ENCODE peak calls at places on chromosome 17, in seven cellular contexts. B is brain microvascular endothelial cell, I is neuronal stem cell, Y is heart left ventricle, U is adrenal gland, N is right cardiac atrium, T is Panc1. Q is an unnamed sample.
A peak's percentile ranks its signal among the peaks of the same experiment; 100 is the strongest.

GRCh38 chr17:66964930-66965800 is 658 bp downstream of the CACNG4 start:
- DNase-seq in I (no peak), N (no peak), U (no peak), Y (peak; percentile 52), T (no peak), B (no peak), Q (no peak)

GRCh38 chr17:44374306-44375195 is 10.9 kb upstream of the FAM171A2 start:
- DNase-seq in U (no peak), B (no peak), T (no peak), I (no peak), N (no peak), Y (no peak), Q (no peak)

GRCh38 chr17:77245162-77245926 is 104.6 kb downstream of the SEC14L1 start:
- DNase-seq in Y (peak; percentile 51), B (no peak), U (no peak), T (no peak), N (no peak), I (no peak), Q (no peak)

GRCh38 chr17:66952031-66952524 is 12.4 kb upstream of the CACNG4 start:
- DNase-seq in Y (no peak), U (no peak), B (peak; percentile 80), I (no peak), N (no peak), T (peak; percentile 67), Q (no peak)

GRCh38 chr17:35374766-35375344 is 1.4 kb upstream of the SLFN11 start:
- DNase-seq in I (no peak), Y (no peak), B (no peak), T (no peak), U (no peak), N (no peak), Q (no peak)

GRCh38 chr17:27560668-27561067 is 70.3 kb upstream of the LGALS9 start:
- DNase-seq in I (no peak), U (peak; percentile 48), N (peak; percentile 62), T (no peak), Y (no peak), B (no peak), Q (no peak)

GRCh38 chr17:31744541-31744951 is 114.5 kb downstream of the COPRS start:
- DNase-seq in T (no peak), I (no peak), B (no peak), N (no peak), U (no peak), Y (no peak), Q (no peak)

GRCh38 chr17:2704890-2705248 is 6.7 kb downstream of the CLUH start:
- DNase-seq in I (no peak), Y (peak; percentile 55), N (no peak), B (no peak), U (no peak), T (no peak), Q (no peak)

GRCh38 chr17:57603541-57603940 is 141.6 kb downstream of the CCDC182 start:
- DNase-seq in B (no peak), I (no peak), N (no peak), Y (no peak), U (peak; percentile 9), T (no peak), Q (no peak)

GRCh38 chr17:35312346-35312745 is 61.1 kb downstream of the SLFN11 start:
- DNase-seq in Y (no peak), I (no peak), B (no peak), U (no peak), T (no peak), N (no peak), Q (no peak)

GRCh38 chr17:76523084-76524037 is 14.1 kb downstream of the CYGB start:
- DNase-seq in U (peak; percentile 58), T (peak; percentile 46), B (no peak), Y (peak; percentile 91), N (peak; percentile 72), I (peak; percentile 74), Q (peak; percentile 66)

GRCh38 chr17:61495161-61495857 is 43.1 kb downstream of the TBX4 start:
- DNase-seq in I (no peak), T (no peak), Y (no peak), B (no peak), N (no peak), U (peak; percentile 89), Q (no peak)

GRCh38 chr17:67323445-67323844 is 42.9 kb downstream of the PSMD12 start:
- DNase-seq in B (no peak), Y (no peak), U (no peak), T (no peak), I (no peak), N (no peak), Q (no peak)

GRCh38 chr17:14316131-14316854 is 15.4 kb downstream of the HS3ST3B1 start:
- DNase-seq in U (no peak), N (no peak), I (no peak), T (no peak), Y (no peak), B (no peak), Q (no peak)

GRCh38 chr17:52710363-52710901 is 551.9 kb upstream of the CA10 start:
- DNase-seq in B (no peak), I (no peak), U (no peak), Y (no peak), T (no peak), N (no peak), Q (no peak)

GRCh38 chr17:55462711-55463110 is 41.1 kb upstream of the MMD start:
- DNase-seq in I (no peak), T (no peak), Y (no peak), U (no peak), B (no peak), N (no peak), Q (no peak)

GRCh38 chr17:82775033-82775823 is 23.4 kb downstream of the TBCD start:
- DNase-seq in Y (peak; percentile 83), N (peak; percentile 73), T (no peak), U (peak; percentile 47), I (peak; percentile 43), B (no peak), Q (peak; percentile 25)

GRCh38 chr17:5329784-5330557 is 47.9 kb downstream of the RABEP1 start:
- DNase-seq in N (no peak), U (no peak), B (no peak), Y (no peak), I (no peak), T (no peak), Q (no peak)

GRCh38 chr17:77371117-77371887 is 230.5 kb downstream of the SEC14L1 start:
- DNase-seq in T (no peak), N (no peak), I (no peak), Y (peak; percentile 64), B (peak; percentile 61), U (no peak), Q (no peak)

GRCh38 chr17:376936-377863 is 24.6 kb upstream of the RPH3AL start:
- DNase-seq in B (no peak), T (no peak), N (peak; percentile 73), I (no peak), U (no peak), Y (peak; percentile 66), Q (no peak)

DNA sequence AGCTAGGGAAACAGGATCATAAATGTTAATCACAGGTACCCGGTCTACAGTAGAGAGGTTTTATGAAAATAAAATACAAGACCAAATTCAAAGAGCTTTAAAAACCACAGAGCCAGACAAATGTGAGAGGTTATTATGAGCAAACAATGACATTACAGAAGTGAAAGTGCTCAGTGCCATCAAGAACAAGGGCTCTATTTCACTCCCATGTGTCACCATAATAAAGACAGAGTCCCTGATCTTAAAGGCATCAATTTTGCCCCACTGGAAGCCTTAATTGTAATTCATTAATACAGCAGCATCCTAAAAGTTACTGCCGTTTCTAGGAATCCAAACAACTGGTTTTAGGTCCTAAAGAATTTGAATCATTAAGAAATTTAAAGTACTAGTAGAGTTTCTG is 43.7 kb upstream of the CDRT4 start:
- DNase-seq in U (no peak), N (no peak), I (no peak), T (no peak), Y (no peak), B (no peak), Q (no peak)
- H3K27ac ChIP-seq in U (no peak overlapping the region), N (no peak overlapping the region), I (no peak overlapping the region), T (no peak overlapping the region), Y (no peak overlapping the region), B (no peak overlapping the region), Q (peak overlapping the region; percentile 98)

GRCh38 chr17:59530561-59530960 is 34.8 kb upstream of the DHX40 start:
- DNase-seq in U (no peak), Y (no peak), T (no peak), N (no peak), I (no peak), B (no peak), Q (no peak)
- H3K27ac ChIP-seq in U (no peak overlapping the region), Y (no peak overlapping the region), T (no peak overlapping the region), N (no peak overlapping the region), I (no peak overlapping the region), B (no peak overlapping the region), Q (no peak overlapping the region)

GRCh38 chr17:48045270-48046001 is 2.7 kb upstream of the NFE2L1 start:
- DNase-seq in U (no peak), Y (no peak), I (no peak), B (no peak), T (no peak), N (no peak), Q (no peak)
- H3K27ac ChIP-seq in U (no peak overlapping the region), Y (no peak overlapping the region), I (no peak overlapping the region), B (no peak overlapping the region), T (no peak overlapping the region), N (peak overlapping the region; percentile 12), Q (no peak overlapping the region)

DNA sequence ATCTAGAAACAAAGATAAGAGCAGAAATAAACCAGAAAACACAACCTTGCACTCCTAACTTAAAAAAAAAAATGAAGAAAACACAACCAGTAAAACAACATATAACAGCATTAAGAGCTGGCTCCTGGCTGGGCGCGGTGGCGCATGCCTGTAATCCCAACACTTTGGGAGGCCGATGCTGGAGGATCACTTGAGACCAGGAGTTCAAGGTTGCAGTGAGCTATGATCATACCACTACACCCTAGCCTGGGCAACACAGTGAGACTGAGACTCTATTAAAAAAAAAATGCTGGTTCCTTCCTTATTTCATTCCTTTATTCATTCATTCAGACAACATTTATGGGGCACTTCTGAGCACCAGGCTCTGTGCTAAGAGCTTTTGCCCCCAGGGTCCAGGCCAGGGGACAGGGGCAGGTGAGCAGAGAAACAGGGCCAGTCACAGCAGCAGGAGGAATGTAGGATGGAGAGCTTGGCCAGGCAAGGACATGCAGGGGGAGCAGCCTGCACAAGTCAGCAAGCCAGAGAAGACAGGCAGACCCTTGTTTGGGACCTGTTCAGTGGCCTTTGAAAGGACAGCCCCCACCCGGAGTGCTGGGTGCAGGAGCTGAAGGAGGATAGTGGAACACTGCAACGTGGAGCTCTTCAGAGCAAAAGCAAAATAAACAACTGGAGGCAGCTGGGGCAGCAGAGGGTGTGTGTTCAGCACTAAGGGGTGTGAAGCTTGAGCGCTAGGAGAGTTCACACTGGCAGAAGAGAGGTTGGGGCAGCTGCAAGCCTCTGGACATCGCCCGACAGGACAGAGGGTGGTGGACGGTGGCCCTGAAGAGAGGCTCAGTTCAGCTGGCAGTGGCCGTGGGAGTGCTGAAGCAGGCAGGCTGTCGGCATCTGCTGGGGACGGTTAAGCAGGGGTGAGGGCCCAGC is 2.6 kb downstream of the STH start:
- DNase-seq in Y (no peak), B (no peak), T (no peak), I (no peak), N (no peak), U (no peak), Q (no peak)
- H3K27ac ChIP-seq in Y (no peak overlapping the region), B (no peak overlapping the region), T (no peak overlapping the region), I (no peak overlapping the region), N (no peak overlapping the region), U (no peak overlapping the region), Q (peak overlapping the region; percentile 68)

GRCh38 chr17:63698381-63698885 is 1.5 kb downstream of the LIMD2 start:
- DNase-seq in B (no peak), N (no peak), U (no peak), Y (no peak), I (no peak), T (no peak), Q (no peak)
- H3K27ac ChIP-seq in B (no peak overlapping the region), N (no peak overlapping the region), U (peak overlapping the region; percentile 84), Y (peak overlapping the region; percentile 42), I (no peak overlapping the region), T (no peak overlapping the region), Q (no peak overlapping the region)

Q was measured in substantia nigra.